ENCODE peak calls at places on chromosomes 13 and 19, in nine cellular contexts. B is ovary; Y is lower lobe of right lung; N is astrocyte; I is breast epithelium; U is mammary epithelial cell; F is heart left ventricle; G is naive thymus-derived CD4-positive, alpha-beta T cell; Q is OCI-LY7. M is an unnamed sample.

GRCh38 chr13:44879452-44880058 is 109.7 kb downstream of the NUFIP1 start:
- DNase-seq in B (no peak), Y (no peak), N (peak; percentile 48), I (no peak), U (peak; percentile 41), F (no peak), G (no peak), Q (peak; percentile 43), M (no peak)

GRCh38 chr19:56348289-56348877 is 33.7 kb upstream of the ZSCAN5A start:
- DNase-seq in B (no peak), Y (no peak), N (no peak), I (no peak), U (peak; percentile 7), F (no peak), G (no peak), Q (peak; percentile 32), M (no peak)

GRCh38 chr19:39187552-39187943 is 9.2 kb upstream of the NCCRP1 start:
- DNase-seq in B (no peak), Y (no peak), N (no peak), I (no peak), U (no peak), F (no peak), G (no peak), Q (no peak), M (no peak)

GRCh38 chr13:41054212-41054877 is 7.0 kb upstream of the WBP4 start:
- DNase-seq in B (no peak), Y (no peak), N (peak; percentile 61), I (no peak), U (peak; percentile 48), F (no peak), G (no peak), Q (peak; percentile 84), M (no peak)

GRCh38 chr19:44658069-44658727 is 13.1 kb upstream of the CEACAM19 start:
- DNase-seq in B (no peak), Y (no peak), N (no peak), I (no peak), U (no peak), F (no peak), G (no peak), Q (no peak), M (no peak)

GRCh38 chr13:97911311-97912138 is 42.0 kb upstream of the IPO5 start:
- DNase-seq in B (no peak), Y (no peak), N (peak; percentile 25), I (no peak), U (peak; percentile 29), F (no peak), G (no peak), Q (peak; percentile 21), M (no peak)

GRCh38 chr13:51246411-51247298 is 24.5 kb downstream of the FAM124A start:
- DNase-seq in B (no peak), Y (no peak), N (no peak), I (peak; percentile 47), U (no peak), F (peak; percentile 68), G (no peak), Q (no peak), M (no peak)

GRCh38 chr13:65744761-65745160 is 1485.4 kb downstream of the PCDH9 start:
- DNase-seq in B (no peak), Y (no peak), N (peak; percentile 62), I (no peak), U (no peak), F (no peak), G (no peak), Q (no peak), M (no peak)

GRCh38 chr13:95228130-95228529 is 73.1 kb downstream of the ABCC4 start:
- DNase-seq in B (no peak), Y (no peak), N (no peak), I (no peak), U (no peak), F (no peak), G (no peak), Q (no peak), M (no peak)

GRCh38 chr19:6287269-6287885 is 7.6 kb upstream of the MLLT1 start:
- DNase-seq in B (no peak), Y (peak; percentile 28), N (no peak), I (no peak), U (no peak), F (no peak), G (no peak), Q (peak; percentile 26), M (no peak)

GRCh38 chr13:24348385-24348784 is 39.0 kb downstream of the C1QTNF9 start:
- DNase-seq in B (no peak), Y (no peak), N (no peak), I (no peak), U (no peak), F (no peak), G (no peak), Q (no peak), M (no peak)

GRCh38 chr19:2552859-2553258 is 76.9 kb downstream of the GADD45B start:
- DNase-seq in B (no peak), Y (peak; percentile 36), N (no peak), I (no peak), U (no peak), F (no peak), G (no peak), Q (peak; percentile 78), M (peak; percentile 46)

GRCh38 chr13:99642006-99642405 is 140.7 kb downstream of the TM9SF2 start:
- DNase-seq in B (no peak), Y (no peak), N (no peak), I (no peak), U (no peak), F (no peak), G (no peak), Q (no peak), M (no peak)

GRCh38 chr13:94674609-94675348 is 37.6 kb downstream of the SOX21 start:
- DNase-seq in B (no peak), Y (no peak), N (peak; percentile 6), I (no peak), U (peak; percentile 24), F (no peak), G (no peak), Q (peak; percentile 55), M (peak; percentile 29)

GRCh38 chr19:23283925-23284324 is 33.7 kb upstream of the ZNF724 start:
- DNase-seq in B (peak; percentile 23), Y (peak; percentile 57), N (peak; percentile 5), I (peak; percentile 27), U (no peak), F (no peak), G (peak; percentile 29), Q (peak; percentile 82), M (peak; percentile 51)

GRCh38 chr13:20360041-20360491 is 127.9 kb upstream of the GJB6 start:
- DNase-seq in B (no peak), Y (no peak), N (peak; percentile 82), I (no peak), U (peak; percentile 51), F (no peak), G (no peak), Q (no peak), M (no peak)

GRCh38 chr19:13974073-13974472 is 21.8 kb downstream of the DCAF15 start:
- DNase-seq in B (no peak), Y (no peak), N (no peak), I (peak; percentile 81), U (peak; percentile 79), F (no peak), G (no peak), Q (peak; percentile 84), M (no peak)
- H3K36me3 ChIP-seq in B (no peaks in the 10 kb centered on the region), Y (peaks cover 53% of the 10 kb centered on the region), N (no peaks in the 10 kb centered on the region), I (peaks cover 7% of the 10 kb centered on the region), U (peaks cover 2% of the 10 kb centered on the region), F (peaks cover 50% of the 10 kb centered on the region), G (no peaks in the 10 kb centered on the region), Q (peaks cover 38% of the 10 kb centered on the region), M (peaks cover 3% of the 10 kb centered on the region)

GRCh38 chr13:110393761-110394160 is 86.7 kb downstream of the COL4A2 start:
- DNase-seq in B (no peak), Y (no peak), N (no peak), I (no peak), U (no peak), F (no peak), G (no peak), Q (no peak), M (no peak)

GRCh38 chr13:110396913-110397379 is 89.9 kb downstream of the COL4A2 start:
- DNase-seq in B (peak; percentile 96), Y (no peak), N (peak; percentile 100), I (peak; percentile 92), U (peak; percentile 97), F (peak; percentile 86), G (no peak), Q (no peak), M (no peak)

GRCh38 chr13:110392510-110393233 is 85.6 kb downstream of the COL4A2 start:
- DNase-seq in B (no peak), Y (no peak), N (peak; percentile 91), I (no peak), U (no peak), F (no peak), G (no peak), Q (no peak), M (no peak)

GRCh38 chr13:110396476-110396875 is 89.4 kb downstream of the COL4A2 start:
- DNase-seq in B (no peak), Y (no peak), N (no peak), I (no peak), U (no peak), F (no peak), G (no peak), Q (no peak), M (no peak)

GRCh38 chr13:110394371-110394841 is 87.3 kb downstream of the COL4A2 start:
- DNase-seq in B (no peak), Y (no peak), N (peak; percentile 80), I (no peak), U (no peak), F (no peak), G (no peak), Q (no peak), M (no peak)
- H3K27ac ChIP-seq in B (no peak overlapping the region), Y (no peak overlapping the region), N (peak overlapping the region; percentile 98), I (no peak overlapping the region), U (no peak overlapping the region), F (peak overlapping the region; percentile 87), G (no peak overlapping the region), Q (no peak overlapping the region), M (no peak overlapping the region)

DNA sequence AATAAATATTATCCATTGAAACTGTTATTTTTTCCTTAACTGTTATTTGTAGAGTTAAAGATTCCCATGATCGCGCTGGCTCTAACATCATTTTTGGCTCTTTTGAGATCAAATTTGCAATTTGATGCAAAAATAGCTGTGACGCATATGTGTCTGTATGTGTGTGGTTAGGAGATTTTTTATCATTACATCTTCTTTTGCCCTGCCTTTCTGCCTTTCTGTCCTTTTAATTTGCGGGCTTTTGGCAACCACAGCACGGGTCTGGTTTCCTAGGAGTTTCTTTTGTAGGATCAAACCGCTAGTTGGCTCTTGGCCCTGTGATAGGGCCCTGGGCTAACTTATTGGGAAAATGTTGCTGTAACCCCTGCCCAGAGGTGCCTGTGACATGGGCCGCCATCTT is 37.3 kb upstream of the ALOX5AP start:
- DNase-seq in B (no peak), Y (no peak), N (peak; percentile 86), I (no peak), U (peak; percentile 20), F (no peak), G (no peak), Q (no peak), M (no peak)
- H3K4me1 ChIP-seq in B (no peaks in the 10 kb centered on the region), Y (peaks cover 33% of the 10 kb centered on the region), N (peaks cover 22% of the 10 kb centered on the region), I (no peaks in the 10 kb centered on the region), U (no peaks in the 10 kb centered on the region), F (no peaks in the 10 kb centered on the region), G (no peaks in the 10 kb centered on the region), Q (peaks cover 15% of the 10 kb centered on the region), M (peaks cover 10% of the 10 kb centered on the region)

DNA sequence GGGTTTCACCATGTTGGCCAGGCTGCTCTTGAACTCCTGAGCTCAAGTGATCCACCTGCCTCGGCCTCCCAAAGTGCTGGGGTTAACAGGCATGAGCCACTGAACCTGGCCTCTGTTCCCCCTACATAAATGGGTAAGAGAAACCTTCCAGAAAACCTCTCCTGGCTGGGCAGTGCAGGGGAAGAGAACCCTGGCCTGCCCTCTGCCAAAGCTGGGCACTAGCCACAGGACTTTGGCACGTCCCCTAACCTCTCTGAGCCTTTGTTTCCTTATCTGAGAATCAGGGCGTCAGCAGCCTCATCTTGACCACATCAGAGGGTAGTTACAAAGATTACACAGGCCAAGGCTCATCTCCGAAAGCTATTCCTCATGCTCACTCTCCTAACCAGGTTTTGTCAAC is 2.2 kb downstream of the SBSN start:
- DNase-seq in B (no peak), Y (no peak), N (no peak), I (no peak), U (no peak), F (no peak), G (no peak), Q (no peak), M (no peak)
- H3K36me3 ChIP-seq in B (no peaks in the 10 kb centered on the region), Y (no peaks in the 10 kb centered on the region), N (no peaks in the 10 kb centered on the region), I (no peaks in the 10 kb centered on the region), U (no peaks in the 10 kb centered on the region), F (no peaks in the 10 kb centered on the region), G (no peaks in the 10 kb centered on the region), Q (no peaks in the 10 kb centered on the region), M (no peaks in the 10 kb centered on the region)